ENCODE peak calls at places on chromosomes 2 and 18, in five cellular contexts. One of them, this sample, is unnamed.
A peak's percentile ranks its signal among the peaks of the same experiment; 100 is the strongest.

GRCh38 chr18:44895176-44895798 is 214.6 kb downstream of the SETBP1 start:
- DNase-seq in Panc1: peak; percentile 1
- DNase-seq in GM23338: no peak
- DNase-seq in vagina: no peak
- DNase-seq in NT2/D1: no peak
- DNase-seq in this sample: peak; percentile 31

GRCh38 chr2:88054300-88055048 is 1.1 kb downstream of the KRCC1 start:
- DNase-seq in Panc1: no peak
- DNase-seq in GM23338: no peak
- DNase-seq in vagina: no peak
- DNase-seq in NT2/D1: no peak
- DNase-seq in this sample: no peak

GRCh38 chr2:152542995-152543481 is 174.2 kb downstream of the PRPF40A start:
- DNase-seq in Panc1: peak; percentile 85
- DNase-seq in GM23338: peak; percentile 54
- DNase-seq in vagina: no peak
- DNase-seq in NT2/D1: peak; percentile 58
- DNase-seq in this sample: peak; percentile 74

GRCh38 chr2:1726558-1726957 is 17.8 kb downstream of the PXDN start:
- DNase-seq in Panc1: no peak
- DNase-seq in GM23338: no peak
- DNase-seq in vagina: no peak
- DNase-seq in NT2/D1: no peak
- DNase-seq in this sample: no peak

GRCh38 chr2:65017335-65017734 is 28.1 kb downstream of the SLC1A4 start:
- DNase-seq in Panc1: no peak
- DNase-seq in GM23338: peak; percentile 60
- DNase-seq in vagina: no peak
- DNase-seq in NT2/D1: no peak
- DNase-seq in this sample: no peak

GRCh38 chr2:168256448-168256847 is 9.1 kb upstream of the STK39 start:
- DNase-seq in Panc1: no peak
- DNase-seq in GM23338: no peak
- DNase-seq in vagina: no peak
- DNase-seq in NT2/D1: no peak
- DNase-seq in this sample: no peak

GRCh38 chr2:201888476-201888875 is 82.1 kb downstream of the CDK15 start:
- DNase-seq in Panc1: no peak
- DNase-seq in GM23338: peak; percentile 30
- DNase-seq in vagina: no peak
- DNase-seq in NT2/D1: no peak
- DNase-seq in this sample: no peak

GRCh38 chr2:168592181-168592831 is 136.2 kb downstream of the CERS6 start:
- DNase-seq in Panc1: no peak
- DNase-seq in GM23338: no peak
- DNase-seq in vagina: no peak
- DNase-seq in NT2/D1: no peak
- DNase-seq in this sample: no peak

GRCh38 chr2:3322311-3322970 is 55.2 kb downstream of the EIPR1 start:
- DNase-seq in Panc1: no peak
- DNase-seq in GM23338: no peak
- DNase-seq in vagina: no peak
- DNase-seq in NT2/D1: no peak
- DNase-seq in this sample: peak; percentile 92

GRCh38 chr18:79772865-79773696 is 24.7 kb upstream of the KCNG2 start:
- DNase-seq in Panc1: no peak
- DNase-seq in GM23338: no peak
- DNase-seq in vagina: no peak
- DNase-seq in NT2/D1: no peak
- DNase-seq in this sample: peak; percentile 65

GRCh38 chr2:24334245-24334633 is 26.1 kb downstream of the ITSN2 start:
- DNase-seq in Panc1: no peak
- DNase-seq in GM23338: no peak
- DNase-seq in vagina: no peak
- DNase-seq in NT2/D1: no peak
- DNase-seq in this sample: peak; percentile 56
- H3K4me1 ChIP-seq in Panc1: no peaks in the 10 kb centered on the region
- H3K4me1 ChIP-seq in GM23338: peaks cover 14% of the 10 kb centered on the region
- H3K4me1 ChIP-seq in vagina: peaks cover 22% of the 10 kb centered on the region
- H3K4me1 ChIP-seq in NT2/D1: no peaks in the 10 kb centered on the region
- H3K4me1 ChIP-seq in this sample: peaks cover 4% of the 10 kb centered on the region

GRCh38 chr2:66574701-66575624 is 140.0 kb downstream of the MEIS1 start:
- DNase-seq in Panc1: no peak
- DNase-seq in GM23338: peak; percentile 96
- DNase-seq in vagina: no peak
- DNase-seq in NT2/D1: no peak
- DNase-seq in this sample: peak; percentile 90

GRCh38 chr2:66571873-66572272 is 136.9 kb downstream of the MEIS1 start:
- DNase-seq in Panc1: no peak
- DNase-seq in GM23338: no peak
- DNase-seq in vagina: no peak
- DNase-seq in NT2/D1: no peak
- DNase-seq in this sample: no peak

GRCh38 chr2:66573412-66573811 is 138.5 kb downstream of the MEIS1 start:
- DNase-seq in Panc1: no peak
- DNase-seq in GM23338: peak; percentile 84
- DNase-seq in vagina: no peak
- DNase-seq in NT2/D1: no peak
- DNase-seq in this sample: no peak

GRCh38 chr2:66575625-66576371 is 140.9 kb downstream of the MEIS1 start:
- DNase-seq in Panc1: no peak
- DNase-seq in GM23338: peak; percentile 61
- DNase-seq in vagina: no peak
- DNase-seq in NT2/D1: no peak
- DNase-seq in this sample: peak; percentile 78

GRCh38 chr2:66573866-66574265 is 138.9 kb downstream of the MEIS1 start:
- DNase-seq in Panc1: no peak
- DNase-seq in GM23338: peak; percentile 84
- DNase-seq in vagina: no peak
- DNase-seq in NT2/D1: no peak
- DNase-seq in this sample: peak; percentile 37
- H3K4me3 ChIP-seq in Panc1: no peak overlapping the region
- H3K4me3 ChIP-seq in GM23338: peak overlapping the region; percentile 61
- H3K4me3 ChIP-seq in vagina: no peak overlapping the region
- H3K4me3 ChIP-seq in NT2/D1: peak overlapping the region; percentile 13
- H3K4me3 ChIP-seq in this sample: no peak overlapping the region

DNA sequence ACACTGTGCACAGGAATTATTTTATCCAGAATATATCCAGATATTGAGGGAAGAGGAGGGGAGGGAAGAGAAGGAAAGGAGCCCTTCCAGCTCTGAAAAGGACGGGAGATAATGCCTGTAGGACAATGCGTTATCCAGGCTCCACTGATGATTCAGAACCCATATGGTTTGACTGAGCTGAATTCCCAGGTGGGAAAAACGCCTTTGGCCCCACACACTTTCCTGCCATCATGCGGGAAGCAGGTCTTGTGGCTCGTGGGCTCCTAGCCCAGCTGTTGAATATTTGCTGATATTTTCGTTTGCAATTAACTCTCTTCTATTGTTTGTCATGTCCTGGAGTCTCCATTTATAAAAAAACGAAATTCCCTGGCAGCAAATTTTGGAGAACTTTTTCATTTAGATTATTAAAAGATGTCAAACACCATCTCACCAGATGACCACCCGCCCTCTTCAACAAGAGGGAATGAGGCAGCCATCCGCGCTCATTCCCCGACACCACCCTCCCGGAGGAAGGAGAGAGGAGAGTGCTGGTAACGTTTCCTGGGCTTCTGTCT is 8.9 kb downstream of the COL6A3 start:
- DNase-seq in Panc1: no peak
- DNase-seq in GM23338: no peak
- DNase-seq in vagina: no peak
- DNase-seq in NT2/D1: no peak
- DNase-seq in this sample: no peak
- H3K27me3 ChIP-seq in Panc1: no peaks in the 10 kb centered on the region
- H3K27me3 ChIP-seq in GM23338: no peaks in the 10 kb centered on the region
- H3K27me3 ChIP-seq in vagina: no peaks in the 10 kb centered on the region
- H3K27me3 ChIP-seq in NT2/D1: no peaks in the 10 kb centered on the region
- H3K27me3 ChIP-seq in this sample: no peaks in the 10 kb centered on the region

GRCh38 chr2:22626621-22627020 is 758.4 kb upstream of the KLHL29 start:
- DNase-seq in Panc1: no peak
- DNase-seq in GM23338: peak; percentile 70
- DNase-seq in vagina: no peak
- DNase-seq in NT2/D1: peak; percentile 38
- DNase-seq in this sample: no peak

GRCh38 chr2:22628183-22628582 is 756.8 kb upstream of the KLHL29 start:
- DNase-seq in Panc1: no peak
- DNase-seq in GM23338: no peak
- DNase-seq in vagina: no peak
- DNase-seq in NT2/D1: no peak
- DNase-seq in this sample: no peak

DNA sequence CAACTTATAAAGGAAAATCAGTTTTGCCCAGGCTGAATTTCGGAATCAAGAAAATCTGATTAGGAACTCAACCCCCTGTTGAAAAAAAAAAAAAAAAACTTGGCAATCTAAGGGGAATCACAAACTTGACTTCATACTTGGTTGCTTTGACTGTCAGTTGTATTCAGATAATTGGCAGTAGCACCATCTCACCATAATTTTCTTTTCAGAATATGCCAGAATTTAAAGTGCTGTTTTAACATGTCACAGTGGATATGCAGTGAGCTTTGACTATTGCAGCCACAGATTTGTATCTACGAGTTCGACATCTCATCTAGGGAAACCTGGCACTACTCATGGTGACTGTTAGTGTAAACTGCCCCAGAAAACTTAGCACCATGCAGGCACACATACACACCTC is 761.4 kb upstream of the KLHL29 start:
- DNase-seq in Panc1: no peak
- DNase-seq in GM23338: no peak
- DNase-seq in vagina: no peak
- DNase-seq in NT2/D1: no peak
- DNase-seq in this sample: peak; percentile 2
- H3K4me1 ChIP-seq in Panc1: no peaks in the 10 kb centered on the region
- H3K4me1 ChIP-seq in GM23338: no peaks in the 10 kb centered on the region
- H3K4me1 ChIP-seq in vagina: no peaks in the 10 kb centered on the region
- H3K4me1 ChIP-seq in NT2/D1: no peaks in the 10 kb centered on the region
- H3K4me1 ChIP-seq in this sample: no peaks in the 10 kb centered on the region

DNA sequence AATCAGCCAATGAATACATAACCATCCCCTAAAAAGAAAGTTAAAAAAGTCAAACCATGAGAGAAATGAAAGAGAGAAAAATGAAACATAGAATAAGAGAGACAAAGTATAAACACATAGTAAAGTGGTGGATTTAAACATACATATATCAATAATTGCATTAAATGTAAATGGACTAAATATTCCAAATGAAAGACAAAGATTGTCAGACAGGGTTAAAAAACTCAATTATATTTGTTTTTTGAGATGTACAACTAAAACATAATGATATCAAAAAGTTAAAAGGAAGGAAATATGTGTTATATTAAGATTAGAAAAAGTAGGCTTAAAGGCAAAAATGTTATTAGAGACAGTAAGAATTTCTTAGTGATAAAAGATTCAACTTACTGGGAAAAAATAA is 83.8 kb upstream of the CELF4 start:
- DNase-seq in Panc1: no peak
- DNase-seq in GM23338: no peak
- DNase-seq in vagina: no peak
- DNase-seq in NT2/D1: no peak
- DNase-seq in this sample: no peak
- H3K4me3 ChIP-seq in Panc1: no peak overlapping the region
- H3K4me3 ChIP-seq in GM23338: no peak overlapping the region
- H3K4me3 ChIP-seq in vagina: no peak overlapping the region
- H3K4me3 ChIP-seq in NT2/D1: no peak overlapping the region
- H3K4me3 ChIP-seq in this sample: no peak overlapping the region

DNA sequence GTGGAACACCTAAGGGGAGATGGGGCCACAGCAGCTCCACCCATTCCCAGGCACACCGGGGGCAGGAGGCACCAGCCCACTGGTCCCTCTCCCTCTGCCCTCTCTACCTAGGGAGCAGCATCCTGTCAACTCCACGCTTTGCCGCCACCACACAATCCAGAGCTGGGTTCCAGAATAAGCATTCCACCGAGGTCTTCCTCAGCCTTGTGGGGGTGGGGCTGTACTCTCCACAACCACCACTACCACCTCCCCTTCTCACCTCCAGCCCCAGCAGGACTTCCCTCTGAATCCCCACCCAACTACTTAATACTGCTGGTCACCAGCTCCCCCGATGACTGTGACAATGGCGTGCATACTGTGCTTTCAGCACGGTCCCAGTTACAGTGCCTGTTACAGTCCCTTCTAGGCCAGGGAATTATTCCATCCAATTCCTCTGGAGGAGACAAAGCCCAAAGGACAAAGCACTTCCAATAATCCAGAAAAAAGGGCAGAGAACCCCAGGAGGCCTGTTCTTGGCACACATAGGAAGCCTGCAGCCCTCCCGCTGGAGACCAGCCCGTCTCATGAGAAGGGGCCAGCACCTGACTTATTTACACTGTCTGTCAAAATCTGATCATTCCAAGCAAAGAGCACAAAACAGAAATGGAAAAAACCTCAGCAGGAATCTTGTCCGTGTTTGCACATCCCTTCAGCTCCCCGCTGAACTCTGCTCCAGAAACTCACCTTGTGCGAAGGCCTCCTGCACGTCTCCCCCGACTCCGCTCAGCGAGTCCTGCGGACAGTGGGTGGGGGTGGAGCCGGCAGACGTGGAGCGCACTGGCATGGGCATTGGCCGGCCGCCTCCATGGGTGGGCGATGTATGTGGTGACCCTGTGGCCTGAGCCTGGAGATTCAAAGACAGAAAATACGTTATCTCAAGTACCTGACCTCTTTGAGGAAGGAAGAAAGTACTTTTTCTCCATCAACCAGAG is 46.0 kb upstream of the DNMT3A start:
- DNase-seq in Panc1: no peak
- DNase-seq in GM23338: no peak
- DNase-seq in vagina: no peak
- DNase-seq in NT2/D1: no peak
- DNase-seq in this sample: no peak
- H3K27me3 ChIP-seq in Panc1: no peaks in the 10 kb centered on the region
- H3K27me3 ChIP-seq in GM23338: no peaks in the 10 kb centered on the region
- H3K27me3 ChIP-seq in vagina: no peaks in the 10 kb centered on the region
- H3K27me3 ChIP-seq in NT2/D1: no peaks in the 10 kb centered on the region
- H3K27me3 ChIP-seq in this sample: no peaks in the 10 kb centered on the region

DNA sequence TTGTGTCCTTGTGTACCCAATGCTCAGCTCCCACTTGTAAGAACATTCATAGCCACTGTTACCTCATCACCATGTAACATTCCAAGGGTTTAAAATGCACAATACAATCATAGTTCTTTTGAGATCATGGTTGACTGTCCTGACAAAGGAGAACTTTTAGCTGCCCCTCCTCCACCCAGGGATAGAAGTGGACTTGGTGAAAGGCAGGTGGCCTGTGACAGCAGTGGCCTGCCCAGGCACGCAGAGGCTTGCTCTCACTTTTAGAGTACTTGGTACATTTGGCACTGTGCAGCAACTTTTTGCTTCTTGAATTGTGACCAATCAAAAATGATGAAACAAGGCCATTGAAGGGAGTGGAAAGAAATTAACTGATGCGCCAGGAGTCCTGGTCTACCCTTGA is 108.7 kb downstream of the ANKRD44 start:
- DNase-seq in Panc1: no peak
- DNase-seq in GM23338: no peak
- DNase-seq in vagina: no peak
- DNase-seq in NT2/D1: no peak
- DNase-seq in this sample: no peak
- H3K4me1 ChIP-seq in Panc1: no peaks in the 10 kb centered on the region
- H3K4me1 ChIP-seq in GM23338: no peaks in the 10 kb centered on the region
- H3K4me1 ChIP-seq in vagina: peaks cover 29% of the 10 kb centered on the region
- H3K4me1 ChIP-seq in NT2/D1: no peaks in the 10 kb centered on the region
- H3K4me1 ChIP-seq in this sample: peaks cover 9% of the 10 kb centered on the region

This sample was measured in osteoblast.